ENCODE peak calls at places on chromosome 13, in four cellular contexts. J, N, G and B are unnamed samples.

GRCh38 chr13:106038752-106039151 is 496.7 kb downstream of the EFNB2 start:
- DNase-seq in J (no peak), G (peak; percentile 59), N (no peak), B (no peak)

GRCh38 chr13:59677966-59678814 is 485.5 kb downstream of the DIAPH3 start:
- DNase-seq in N (no peak), G (peak; percentile 24), J (no peak), B (no peak)

GRCh38 chr13:109517516-109517915 is 268.9 kb downstream of the IRS2 start:
- DNase-seq in G (no peak), N (no peak), J (no peak), B (no peak)

GRCh38 chr13:97948041-97948440 is 5.4 kb upstream of the IPO5 start:
- DNase-seq in N (no peak), G (no peak), J (no peak), B (no peak)

GRCh38 chr13:48066310-48066989 is 28.5 kb downstream of the MED4 start:
- DNase-seq in J (no peak), N (no peak), G (no peak), B (no peak)

GRCh38 chr13:110263906-110264305 is 43.1 kb downstream of the COL4A1 start:
- DNase-seq in N (no peak), G (no peak), J (no peak), B (no peak)

GRCh38 chr13:57682128-57682716 is 50.7 kb downstream of the PCDH17 start:
- DNase-seq in G (no peak), J (no peak), N (no peak), B (no peak)

GRCh38 chr13:97308735-97309429 is 86.7 kb downstream of the MBNL2 start:
- DNase-seq in N (no peak), G (no peak), J (no peak), B (no peak)

GRCh38 chr13:100848304-100848703 is 173.7 kb upstream of the TMTC4 start:
- DNase-seq in G (no peak), J (no peak), N (no peak), B (no peak)
- TF ChIP-seq CTCF in G (no peak), J (no peak), N (no peak), B (no peak)

GRCh38 chr13:46605089-46605488 is 52.1 kb downstream of the LRCH1 start:
- DNase-seq in G (no peak), N (no peak), J (no peak), B (no peak)

GRCh38 chr13:46604226-46604968 is 51.4 kb downstream of the LRCH1 start:
- DNase-seq in G (no peak), N (no peak), J (no peak), B (no peak)

GRCh38 chr13:46600943-46601311 is 48.0 kb downstream of the LRCH1 start:
- DNase-seq in N (no peak), G (no peak), J (no peak), B (no peak)

GRCh38 chr13:46602531-46602930 is 49.6 kb downstream of the LRCH1 start:
- DNase-seq in N (no peak), J (no peak), G (no peak), B (no peak)

GRCh38 chr13:46603165-46603603 is 50.2 kb downstream of the LRCH1 start:
- DNase-seq in J (no peak), G (no peak), N (no peak), B (no peak)
- TF ChIP-seq CTCF in J (no peak), G (peak; percentile 20), N (no peak), B (peak; percentile 25)

DNA sequence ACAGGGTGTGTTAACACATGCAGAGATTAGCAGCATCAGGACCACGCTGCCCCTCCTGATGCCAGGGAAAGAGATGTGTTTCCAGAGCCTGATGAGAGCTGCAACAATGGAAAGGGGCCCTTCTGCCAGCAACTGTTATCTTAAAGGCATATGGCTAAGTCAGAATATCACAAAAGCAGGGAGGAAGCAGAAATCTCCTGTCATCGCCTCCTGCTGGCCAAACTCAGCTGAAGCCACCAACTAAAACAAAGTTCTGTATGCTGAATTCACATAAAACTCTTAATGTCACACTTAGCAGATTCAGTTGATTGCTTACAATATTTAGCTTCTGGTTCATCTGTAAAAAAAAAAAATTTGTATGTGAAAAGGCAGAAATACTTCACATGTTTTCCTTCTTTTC is 178.2 kb downstream of the GPC5 start:
- DNase-seq in J (no peak), N (no peak), G (no peak), B (no peak)
- TF ChIP-seq CTCF in J (no peak), N (no peak), G (no peak), B (no peak)

GRCh38 chr13:39688278-39688677 is 32.8 kb downstream of the COG6 start:
- DNase-seq in J (no peak), N (no peak), G (no peak), B (no peak)

GRCh38 chr13:39685652-39686051 is 30.2 kb downstream of the COG6 start:
- DNase-seq in G (no peak), N (no peak), J (no peak), B (no peak)

GRCh38 chr13:39682310-39682709 is 26.8 kb downstream of the COG6 start:
- DNase-seq in N (no peak), G (no peak), J (no peak), B (no peak)

GRCh38 chr13:39682788-39683187 is 27.3 kb downstream of the COG6 start:
- DNase-seq in G (no peak), J (no peak), N (no peak), B (no peak)

GRCh38 chr13:39684531-39685137 is 29.2 kb downstream of the COG6 start:
- DNase-seq in J (no peak), G (peak; percentile 4), N (no peak), B (no peak)
- TF ChIP-seq CTCF in J (peak; percentile 52), G (peak; percentile 6), N (no peak), B (peak; percentile 63)

GRCh38 chr13:23515116-23515515 is 55.1 kb upstream of the TNFRSF19 start:
- DNase-seq in G (no peak), N (no peak), J (no peak), B (no peak)

GRCh38 chr13:23513460-23513859 is 56.8 kb upstream of the TNFRSF19 start:
- DNase-seq in N (no peak), J (no peak), G (no peak), B (no peak)

GRCh38 chr13:23514076-23514475 is 56.1 kb upstream of the TNFRSF19 start:
- DNase-seq in N (no peak), G (no peak), J (no peak), B (no peak)

GRCh38 chr13:23510979-23511735 is 59.1 kb upstream of the TNFRSF19 start:
- DNase-seq in J (no peak), N (no peak), G (no peak), B (no peak)

DNA sequence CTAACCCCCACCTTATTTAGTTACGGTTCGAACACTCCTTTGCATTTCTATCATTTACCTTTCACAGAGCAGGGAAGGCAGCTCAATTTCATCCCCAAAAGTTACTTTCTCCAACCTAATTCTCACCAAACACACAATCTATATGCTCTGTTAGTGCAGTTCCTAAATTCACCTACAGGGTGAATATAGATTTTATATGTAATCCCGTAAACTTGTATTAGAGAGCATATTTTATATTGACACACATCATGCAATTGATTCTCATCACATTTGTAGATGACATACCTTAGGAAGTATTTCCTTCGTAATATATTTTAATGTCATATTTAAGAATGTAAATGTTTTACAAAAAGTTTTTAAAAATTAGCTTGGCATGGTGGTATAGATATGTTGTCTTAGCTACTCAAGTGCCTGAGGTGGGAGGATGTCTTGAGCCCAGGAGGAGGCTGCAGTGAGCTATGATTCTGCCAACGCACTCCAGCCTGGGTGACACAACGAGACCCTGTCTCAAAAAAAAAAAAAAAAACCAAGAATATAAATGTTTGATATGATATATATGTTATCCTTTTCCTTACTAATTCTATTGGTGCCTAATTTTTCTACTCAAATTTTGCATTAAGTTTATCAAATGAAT is 57.3 kb upstream of the TNFRSF19 start:
- DNase-seq in N (no peak), J (no peak), G (no peak), B (no peak)
- TF ChIP-seq CTCF in N (no peak), J (no peak), G (no peak), B (peak; percentile 23)

GRCh38 chr13:42259515-42259914 is 12.4 kb upstream of the AKAP11 start:
- DNase-seq in J (no peak), N (no peak), G (no peak), B (no peak)
- TF ChIP-seq CTCF in J (no peak), N (no peak), G (no peak), B (no peak)

GRCh38 chr13:46160474-46161066 is 21.4 kb downstream of the LCP1 start:
- DNase-seq in G (peak; percentile 4), J (no peak), N (no peak), B (no peak)
- TF ChIP-seq CTCF in G (peak; percentile 74), J (peak; percentile 66), N (no peak), B (peak; percentile 86)

GRCh38 chr13:41056194-41056593 is 5.1 kb upstream of the WBP4 start:
- DNase-seq in N (no peak), G (no peak), J (no peak), B (no peak)

GRCh38 chr13:41056996-41057711 is 4.2 kb upstream of the WBP4 start:
- DNase-seq in J (no peak), N (no peak), G (no peak), B (no peak)

GRCh38 chr13:41053384-41053826 is 7.9 kb upstream of the WBP4 start:
- DNase-seq in J (no peak), N (no peak), G (peak; percentile 56), B (peak; percentile 88)

GRCh38 chr13:41054212-41054877 is 7.0 kb upstream of the WBP4 start:
- DNase-seq in J (no peak), N (no peak), G (peak; percentile 55), B (no peak)

DNA sequence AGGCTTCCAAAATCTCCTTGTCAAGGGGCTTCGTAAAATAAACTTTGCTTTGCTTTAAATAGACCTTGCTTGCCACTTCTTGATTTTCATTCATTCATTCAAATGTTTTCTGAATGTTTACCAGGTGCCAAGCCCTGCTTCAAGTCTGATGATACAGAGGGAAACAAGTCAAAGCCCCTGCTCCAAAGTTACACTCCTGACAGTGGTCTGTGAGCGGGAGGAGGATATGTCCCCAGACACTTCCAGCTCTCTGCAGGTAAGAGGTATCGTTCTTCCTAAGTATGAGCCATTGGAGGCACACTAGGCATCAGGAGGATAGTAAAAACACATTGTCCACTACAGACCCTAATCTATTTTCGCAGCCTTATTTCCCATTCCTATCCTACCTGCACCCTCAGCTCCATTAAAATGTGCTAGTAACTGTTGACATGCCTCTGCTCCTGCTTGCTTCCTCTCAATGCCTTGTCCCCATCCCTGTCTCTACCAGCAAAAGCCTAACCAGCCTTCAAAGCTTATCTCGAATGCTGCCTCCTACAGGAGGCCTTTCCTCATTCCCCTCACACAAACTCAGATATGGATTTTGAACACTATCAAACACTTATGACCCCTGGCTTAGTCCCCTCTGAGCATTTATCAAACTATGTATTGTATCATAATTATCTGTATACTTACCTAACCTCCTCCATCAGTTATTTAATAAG is 6.2 kb upstream of the WBP4 start:
- DNase-seq in G (no peak), J (no peak), N (no peak), B (no peak)
- TF ChIP-seq CTCF in G (peak; percentile 38), J (no peak), N (no peak), B (no peak)